ENCODE peak calls at places on chromosomes 3 and 15, in four cellular contexts. Z is BJ, U is sigmoid colon, T is right lobe of liver. K is an unnamed sample.

GRCh38 chr15:58551084-58551763 is 119.4 kb downstream of the LIPC start:
- DNase-seq in Z (no peak), U (no peak), T (no peak), K (no peak)

GRCh38 chr3:47430606-47431005 is 45.1 kb downstream of the SCAP start:
- DNase-seq in Z (no peak), U (no peak), T (no peak), K (no peak)

GRCh38 chr3:174488527-174488926 is 370.6 kb upstream of the NAALADL2 start:
- DNase-seq in Z (no peak), U (no peak), T (no peak), K (no peak)

GRCh38 chr3:157263027-157263426 is 103.1 kb upstream of the CCNL1 start:
- DNase-seq in Z (no peak), U (no peak), T (no peak), K (peak; percentile 10)

GRCh38 chr15:23035964-23036566 is 3.3 kb downstream of the TUBGCP5 start:
- DNase-seq in Z (no peak), U (no peak), T (no peak), K (peak; percentile 53)

GRCh38 chr3:153852355-153852754 is 268.8 kb upstream of the ARHGEF26 start:
- DNase-seq in Z (no peak), U (no peak), T (no peak), K (no peak)

GRCh38 chr15:44595656-44596510 is 58.9 kb downstream of the EIF3J start:
- DNase-seq in Z (no peak), U (no peak), T (no peak), K (no peak)

GRCh38 chr3:31204026-31204795 is 309.8 kb upstream of the GADL1 start:
- DNase-seq in Z (no peak), U (no peak), T (peak; percentile 25), K (no peak)

GRCh38 chr3:115792206-115792955 is 169.1 kb downstream of the GAP43 start:
- DNase-seq in Z (no peak), U (no peak), T (no peak), K (peak; percentile 17)

GRCh38 chr15:76483752-76484151 is 147.2 kb downstream of the ISL2 start:
- DNase-seq in Z (no peak), U (no peak), T (no peak), K (no peak)

GRCh38 chr3:87196879-87197278 is 30.2 kb upstream of the CHMP2B start:
- DNase-seq in Z (no peak), U (no peak), T (no peak), K (peak; percentile 93)

GRCh38 chr3:149621218-149622005 is 36.4 kb downstream of the WWTR1 start:
- DNase-seq in Z (peak; percentile 78), U (no peak), T (no peak), K (peak; percentile 62)

GRCh38 chr15:72319360-72319984 is 485 bp downstream of the CELF6 start:
- DNase-seq in Z (no peak), U (peak; percentile 68), T (peak; percentile 66), K (peak; percentile 65)

GRCh38 chr3:140206196-140207040 is 271.4 kb downstream of the CLSTN2 start:
- DNase-seq in Z (no peak), U (no peak), T (no peak), K (peak; percentile 51)

GRCh38 chr15:88605507-88606436 is 15.4 kb upstream of the AEN start:
- DNase-seq in Z (no peak), U (no peak), T (peak; percentile 49), K (peak; percentile 52)

GRCh38 chr15:100602822-100603393 is 519 bp downstream of the ASB7 start:
- DNase-seq in Z (no peak), U (no peak), T (no peak), K (peak; percentile 55)

GRCh38 chr3:71066849-71067261 is 516.7 kb downstream of the FOXP1 start:
- DNase-seq in Z (no peak), U (no peak), T (no peak), K (peak; percentile 69)

GRCh38 chr3:119362940-119363725 is 69.0 kb downstream of the ARHGAP31 start:
- DNase-seq in Z (no peak), U (no peak), T (no peak), K (no peak)

GRCh38 chr15:49558924-49559323 is 61.7 kb downstream of the FAM227B start:
- DNase-seq in Z (no peak), U (no peak), T (no peak), K (peak; percentile 20)

GRCh38 chr15:26766262-26766661 is 6.6 kb downstream of the GABRB3 start:
- DNase-seq in Z (no peak), U (no peak), T (no peak), K (no peak)

GRCh38 chr15:82803793-82804574 is 1.9 kb downstream of the FSD2 start:
- DNase-seq in Z (no peak), U (no peak), T (no peak), K (peak; percentile 17)

GRCh38 chr3:41131224-41131623 is 68.1 kb upstream of the CTNNB1 start:
- DNase-seq in Z (no peak), U (no peak), T (no peak), K (peak; percentile 97)

GRCh38 chr3:156483426-156483825 is 71.5 kb downstream of the SSR3 start:
- DNase-seq in Z (peak; percentile 77), U (no peak), T (no peak), K (peak; percentile 84)

GRCh38 chr3:120029749-120030148 is 64.5 kb downstream of the GSK3B start:
- DNase-seq in Z (no peak), U (no peak), T (no peak), K (no peak)

GRCh38 chr15:89136084-89136806 is 48.0 kb downstream of the ABHD2 start:
- DNase-seq in Z (no peak), U (no peak), T (no peak), K (no peak)

GRCh38 chr3:81581966-81582599 is 179.4 kb downstream of the GBE1 start:
- DNase-seq in Z (no peak), U (no peak), T (no peak), K (peak; percentile 61)

GRCh38 chr15:65333863-65334262 is 29.4 kb downstream of the RNU5B-1 start:
- DNase-seq in Z (no peak), U (no peak), T (no peak), K (no peak)

GRCh38 chr3:195257454-195258448 is 13.2 kb downstream of the XXYLT1 start:
- DNase-seq in Z (no peak), U (peak; percentile 86), T (no peak), K (no peak)

GRCh38 chr3:155744091-155744625 is 713 bp downstream of the PLCH1 start:
- DNase-seq in Z (no peak), U (no peak), T (peak; percentile 63), K (peak; percentile 31)

GRCh38 chr15:84151205-84151931 is 84.2 kb upstream of the GOLGA6L4 start:
- DNase-seq in Z (no peak), U (peak; percentile 42), T (no peak), K (no peak)

GRCh38 chr15:31975446-31976229 is 54.7 kb upstream of the CHRNA7 start:
- DNase-seq in Z (no peak), U (no peak), T (no peak), K (no peak)

DNA sequence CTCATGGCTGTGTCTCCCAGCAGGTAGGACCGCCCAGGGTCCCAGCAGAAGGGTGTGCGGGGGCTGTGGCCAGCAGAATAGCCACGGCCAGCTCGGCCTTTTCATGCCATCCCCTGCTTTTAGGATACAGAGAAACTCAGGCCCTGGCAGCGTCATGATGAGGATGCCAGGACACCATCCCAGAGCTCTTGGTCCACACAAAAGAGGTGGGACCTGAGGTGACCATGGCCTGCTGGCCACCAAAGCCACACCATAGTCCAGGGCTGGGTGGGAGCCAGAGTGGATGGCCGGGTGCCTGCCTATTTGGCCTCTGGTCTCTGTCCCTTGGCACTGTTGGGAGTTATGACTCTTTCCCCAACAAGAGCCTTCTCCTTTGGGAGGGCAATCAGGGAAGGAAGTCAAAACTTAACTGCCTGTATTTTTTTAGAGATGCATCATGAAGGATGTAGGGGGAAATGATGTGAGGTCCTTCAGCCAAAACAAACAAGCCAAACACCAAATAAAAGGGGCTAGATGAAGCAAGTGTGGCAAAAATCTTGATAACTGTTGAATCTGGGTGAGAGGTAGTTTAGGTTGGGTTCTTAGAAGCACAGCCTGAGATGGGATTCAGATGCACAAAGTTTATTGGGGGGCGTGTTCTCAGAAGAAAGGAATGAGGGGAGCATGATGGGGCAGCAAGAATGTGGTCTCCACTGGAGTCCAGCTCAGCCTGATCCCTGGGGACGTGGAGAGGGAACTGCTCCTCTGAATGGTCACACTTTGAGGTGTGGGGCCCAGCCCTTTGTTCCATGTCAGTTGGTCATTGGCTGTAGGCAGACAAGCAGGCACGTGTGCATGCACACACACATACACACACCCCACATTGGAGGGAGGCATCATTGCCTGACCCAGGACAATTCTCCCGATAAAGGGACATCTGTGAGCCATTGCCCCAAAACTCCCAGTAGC is 33.2 kb downstream of the SMAD6 start:
- DNase-seq in Z (no peak), U (peak; percentile 60), T (peak; percentile 46), K (no peak)
- H3K4me3 ChIP-seq in Z (no peak overlapping the region), U (no peak overlapping the region), T (no peak overlapping the region), K (no peak overlapping the region)

GRCh38 chr3:137709011-137709601 is 55.0 kb upstream of the SOX14 start:
- DNase-seq in Z (no peak), U (no peak), T (no peak), K (peak; percentile 39)
- TF ChIP-seq CTCF in Z (no peak), U (no peak), T (peak; percentile 70), K (peak; percentile 49)

DNA sequence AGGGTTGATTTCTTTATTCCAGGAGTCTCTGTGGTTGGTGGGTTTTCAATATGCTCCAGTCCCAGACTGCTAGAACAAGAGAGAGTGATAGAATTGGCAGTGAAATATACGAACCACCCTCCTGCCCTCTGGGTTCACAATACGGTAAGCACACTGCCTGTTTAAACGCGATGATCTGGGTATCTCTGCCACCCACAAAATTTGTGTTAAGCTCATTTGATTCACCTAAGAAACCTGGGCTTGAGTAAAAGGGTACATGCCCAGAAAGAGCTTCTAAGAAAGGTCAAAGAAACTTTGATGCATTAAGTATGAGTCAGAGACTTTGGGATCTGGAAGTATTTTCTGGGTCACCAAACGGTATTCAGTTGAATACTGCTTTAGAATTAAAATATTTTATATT is 29.8 kb downstream of the OXNAD1 start:
- DNase-seq in Z (no peak), U (no peak), T (no peak), K (no peak)
- H3K4me3 ChIP-seq in Z (no peak overlapping the region), U (no peak overlapping the region), T (no peak overlapping the region), K (no peak overlapping the region)

GRCh38 chr3:48502121-48502520 is 1.9 kb downstream of the SHISA5 start:
- DNase-seq in Z (no peak), U (no peak), T (no peak), K (no peak)

GRCh38 chr3:48502728-48503168 is 1.2 kb downstream of the SHISA5 start:
- DNase-seq in Z (no peak), U (peak; percentile 76), T (peak; percentile 49), K (no peak)

GRCh38 chr3:48501196-48501595 is 2.8 kb downstream of the SHISA5 start:
- DNase-seq in Z (no peak), U (no peak), T (no peak), K (no peak)

GRCh38 chr3:48503406-48504050 is 446 bp downstream of the SHISA5 start:
- DNase-seq in Z (no peak), U (peak; percentile 88), T (peak; percentile 50), K (peak; percentile 62)

DNA sequence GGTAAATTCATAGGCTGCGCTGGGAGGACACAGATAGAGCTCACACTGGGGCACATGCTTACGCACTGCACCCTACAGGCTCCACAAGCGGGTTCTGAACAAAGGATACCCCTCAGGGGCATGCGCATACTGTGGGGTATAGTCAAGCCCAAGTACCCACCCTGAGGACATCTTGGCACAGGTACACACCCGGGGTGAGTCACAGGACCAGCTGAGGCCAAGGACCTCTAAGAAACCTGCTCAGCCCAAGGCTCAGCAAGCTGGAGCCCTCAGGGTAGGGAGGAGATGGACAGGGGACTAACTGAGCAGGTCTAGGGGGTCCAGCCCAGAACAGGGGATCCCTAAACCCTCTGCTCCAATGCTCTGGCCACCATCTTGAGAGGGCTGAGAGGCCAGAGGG is 3.3 kb downstream of the SHISA5 start:
- DNase-seq in Z (no peak), U (no peak), T (no peak), K (peak; percentile 47)
- TF ChIP-seq CTCF in Z (no peak), U (no peak), T (no peak), K (no peak)

K was measured in epithelial cell of esophagus.